ENCODE peak calls at places on chromosomes 13 and 19, in four cellular contexts. D, U, N and Y are unnamed samples.

GRCh38 chr19:50368649-50369570 is 3.5 kb upstream of the NAPSA start:
- DNase-seq in N (peak; percentile 82), D (peak; percentile 69), U (peak; percentile 87), Y (peak; percentile 86)

GRCh38 chr13:85241045-85241444 is 558.2 kb downstream of the SLITRK6 start:
- DNase-seq in D (no peak), U (no peak), N (no peak), Y (no peak)

GRCh38 chr13:90427322-90428272 is 919.9 kb upstream of the MIR17HG start:
- DNase-seq in U (no peak), N (no peak), D (no peak), Y (peak; percentile 23)

GRCh38 chr19:55581828-55582223 is 1.2 kb upstream of the ZNF579 start:
- DNase-seq in U (no peak), N (no peak), D (no peak), Y (no peak)

GRCh38 chr13:80727321-80727975 is 386.5 kb upstream of the SPRY2 start:
- DNase-seq in U (no peak), D (no peak), N (no peak), Y (no peak)

GRCh38 chr13:98768522-98768921 is 16.1 kb upstream of the SLC15A1 start:
- DNase-seq in N (no peak), U (no peak), D (no peak), Y (no peak)

GRCh38 chr19:55255618-55256423 is 3.0 kb downstream of the PPP6R1 start:
- DNase-seq in U (no peak), D (no peak), N (no peak), Y (peak; percentile 56)

GRCh38 chr13:40479196-40479845 is 187.1 kb downstream of the FOXO1 start:
- DNase-seq in D (no peak), N (no peak), U (no peak), Y (no peak)

GRCh38 chr19:36051236-36051635 is 2.8 kb downstream of the THAP8 start:
- DNase-seq in N (no peak), D (no peak), U (no peak), Y (peak; percentile 87)

GRCh38 chr13:35478384-35479222 is 2.1 kb upstream of the MAB21L1 start:
- DNase-seq in U (no peak), N (no peak), D (no peak), Y (peak; percentile 68)

GRCh38 chr13:33740134-33740538 is 77.8 kb upstream of the RFC3 start:
- DNase-seq in U (no peak), D (no peak), N (no peak), Y (no peak)

GRCh38 chr13:41533676-41534075 is 76.3 kb downstream of the RGCC start:
- DNase-seq in N (no peak), D (no peak), U (no peak), Y (no peak)

GRCh38 chr13:40318366-40318765 is 348.1 kb downstream of the FOXO1 start:
- DNase-seq in N (peak; percentile 56), D (no peak), U (no peak), Y (peak; percentile 21)

GRCh38 chr13:84641491-84641890 is 759.2 kb upstream of the SLITRK1 start:
- DNase-seq in N (no peak), D (no peak), U (no peak), Y (no peak)

GRCh38 chr19:47000373-47000772 is 19.3 kb upstream of the NPAS1 start:
- DNase-seq in U (no peak), D (no peak), N (no peak), Y (peak; percentile 40)

GRCh38 chr13:97539651-97540230 is 105.8 kb downstream of the RAP2A start:
- DNase-seq in D (no peak), U (no peak), N (no peak), Y (no peak)

GRCh38 chr13:78241278-78241919 is 322.8 kb upstream of the EDNRB start:
- DNase-seq in D (peak; percentile 2), N (no peak), U (peak; percentile 43), Y (peak; percentile 13)

GRCh38 chr19:4849019-4849418 is 17.5 kb upstream of the TICAM1 start:
- DNase-seq in D (no peak), N (no peak), U (no peak), Y (no peak)

GRCh38 chr13:84430441-84430840 is 548.2 kb upstream of the SLITRK1 start:
- DNase-seq in D (no peak), U (no peak), N (no peak), Y (no peak)

GRCh38 chr13:101690871-101691270 is 238.4 kb downstream of the ITGBL1 start:
- DNase-seq in N (no peak), D (no peak), U (no peak), Y (no peak)

GRCh38 chr19:2047449-2048103 is 3.5 kb downstream of the MKNK2 start:
- DNase-seq in D (no peak), N (no peak), U (peak; percentile 78), Y (peak; percentile 54)

GRCh38 chr13:113364371-113364932 is 522 bp upstream of the GRTP1 start:
- DNase-seq in U (no peak), N (no peak), D (no peak), Y (no peak)

GRCh38 chr13:40031031-40031430 is 375.6 kb downstream of the COG6 start:
- DNase-seq in U (no peak), D (no peak), N (no peak), Y (no peak)

GRCh38 chr19:5967994-5968430 is 9.9 kb downstream of the RANBP3 start:
- DNase-seq in U (peak; percentile 25), N (no peak), D (no peak), Y (peak; percentile 88)

GRCh38 chr13:99320693-99321481 is 13.7 kb upstream of the GPR183 start:
- DNase-seq in D (no peak), N (no peak), U (no peak), Y (no peak)

GRCh38 chr19:49863935-49864320 is 3.4 kb downstream of the PNKP start:
- DNase-seq in D (no peak), U (no peak), N (no peak), Y (no peak)